ENCODE peak calls at places on chromosome 9, in six cellular contexts. P is trophoblast cell, X is IMR-90, K is mesenchymal stem cell, L is H9, C is H1. E is an unnamed sample.

GRCh38 chr9:13267743-13268142 is 11.7 kb downstream of the MPDZ start:
- DNase-seq in C (no peak), L (no peak), K (peak; percentile 95), P (peak; percentile 30), X (peak; percentile 94), E (no peak)

GRCh38 chr9:98031935-98032334 is 24.6 kb upstream of the NANS start:
- DNase-seq in K (peak; percentile 59), P (no peak), C (no peak), L (no peak), X (peak; percentile 90), E (no peak)

GRCh38 chr9:113403651-113404050 is 2.6 kb upstream of the ALAD start:
- DNase-seq in C (no peak), K (no peak), P (no peak), L (no peak), X (no peak), E (no peak)

GRCh38 chr9:571066-571465 is 270.4 kb upstream of the DMRT1 start:
- DNase-seq in X (no peak), L (no peak), P (no peak), C (no peak), K (no peak), E (no peak)

GRCh38 chr9:731474-731873 is 110.0 kb upstream of the DMRT1 start:
- DNase-seq in P (no peak), X (no peak), L (no peak), C (no peak), K (no peak), E (no peak)

GRCh38 chr9:70229026-70229425 is 29.8 kb upstream of the SMC5 start:
- DNase-seq in K (no peak), P (no peak), X (no peak), C (no peak), L (no peak), E (no peak)

GRCh38 chr9:800561-800960 is 40.9 kb upstream of the DMRT1 start:
- DNase-seq in X (no peak), K (no peak), C (no peak), P (no peak), L (no peak), E (no peak)

GRCh38 chr9:34253460-34253837 is 74.6 kb downstream of the UBAP1 start:
- DNase-seq in C (no peak), L (no peak), P (no peak), X (peak; percentile 70), K (no peak), E (no peak)

GRCh38 chr9:95833549-95834178 is 41.8 kb upstream of the ERCC6L2 start:
- DNase-seq in L (no peak), X (no peak), C (no peak), P (no peak), K (no peak), E (no peak)

GRCh38 chr9:134228649-134229048 is 64.3 kb upstream of the RNU6ATAC start:
- DNase-seq in X (no peak), C (no peak), L (no peak), K (no peak), P (no peak), E (no peak)

GRCh38 chr9:11992866-11993265 is 700.3 kb upstream of the TYRP1 start:
- DNase-seq in L (no peak), K (peak; percentile 20), X (no peak), C (no peak), P (no peak), E (peak; percentile 39)
- H4K91ac ChIP-seq in L (no peak overlapping the region), K (no peak overlapping the region), X (no peak overlapping the region), C (no peak overlapping the region), P (no peak overlapping the region), E (no peak overlapping the region)

DNA sequence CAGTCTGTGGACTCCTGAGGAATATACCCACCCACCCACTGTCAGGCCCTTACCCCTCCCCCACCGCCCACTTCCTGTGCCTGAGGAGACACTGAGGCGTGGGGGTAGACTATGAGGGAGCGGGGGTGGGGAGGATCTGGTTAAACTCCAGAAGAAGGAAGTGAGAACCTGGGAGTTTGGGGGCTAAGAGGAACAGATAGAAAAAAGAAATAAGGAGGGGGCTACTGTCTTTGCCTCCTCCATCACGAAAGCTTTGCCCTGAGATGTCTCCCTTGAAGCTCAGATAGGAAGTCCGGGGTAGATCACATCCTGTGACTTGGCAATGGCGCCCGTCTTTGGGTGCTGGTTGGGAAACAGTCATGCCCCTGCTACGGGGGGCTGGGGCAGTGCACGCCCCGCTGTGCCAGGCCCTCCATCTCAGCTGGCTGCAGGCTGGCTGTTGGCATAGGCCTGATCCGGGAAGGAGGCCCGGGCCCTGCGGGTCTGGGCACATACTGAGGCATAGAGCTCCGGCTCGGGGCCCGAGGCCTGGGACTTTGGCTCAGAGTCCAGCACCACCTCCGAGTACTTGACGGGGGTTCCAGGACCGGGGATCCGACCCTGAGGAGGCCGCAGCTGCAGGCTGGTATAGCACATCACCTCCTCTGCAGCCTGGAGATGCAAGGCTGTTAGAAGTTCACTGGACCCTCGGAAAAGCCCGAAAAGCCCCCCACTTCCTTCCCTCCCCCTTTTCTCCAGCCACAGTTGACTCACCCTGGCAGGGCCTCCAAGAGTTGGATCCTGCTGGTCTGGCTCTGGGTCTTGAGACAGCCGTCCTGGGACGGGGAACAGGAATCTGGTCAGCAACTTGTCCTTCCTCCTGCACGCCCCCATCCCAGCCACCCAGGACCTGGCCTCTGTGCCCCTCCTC is 1.0 kb downstream of the SIT1 start:
- DNase-seq in C (no peak), L (no peak), K (no peak), P (no peak), X (no peak), E (no peak)
- H4K91ac ChIP-seq in C (no peak overlapping the region), L (no peak overlapping the region), K (no peak overlapping the region), P (no peak overlapping the region), X (no peak overlapping the region), E (no peak overlapping the region)

DNA sequence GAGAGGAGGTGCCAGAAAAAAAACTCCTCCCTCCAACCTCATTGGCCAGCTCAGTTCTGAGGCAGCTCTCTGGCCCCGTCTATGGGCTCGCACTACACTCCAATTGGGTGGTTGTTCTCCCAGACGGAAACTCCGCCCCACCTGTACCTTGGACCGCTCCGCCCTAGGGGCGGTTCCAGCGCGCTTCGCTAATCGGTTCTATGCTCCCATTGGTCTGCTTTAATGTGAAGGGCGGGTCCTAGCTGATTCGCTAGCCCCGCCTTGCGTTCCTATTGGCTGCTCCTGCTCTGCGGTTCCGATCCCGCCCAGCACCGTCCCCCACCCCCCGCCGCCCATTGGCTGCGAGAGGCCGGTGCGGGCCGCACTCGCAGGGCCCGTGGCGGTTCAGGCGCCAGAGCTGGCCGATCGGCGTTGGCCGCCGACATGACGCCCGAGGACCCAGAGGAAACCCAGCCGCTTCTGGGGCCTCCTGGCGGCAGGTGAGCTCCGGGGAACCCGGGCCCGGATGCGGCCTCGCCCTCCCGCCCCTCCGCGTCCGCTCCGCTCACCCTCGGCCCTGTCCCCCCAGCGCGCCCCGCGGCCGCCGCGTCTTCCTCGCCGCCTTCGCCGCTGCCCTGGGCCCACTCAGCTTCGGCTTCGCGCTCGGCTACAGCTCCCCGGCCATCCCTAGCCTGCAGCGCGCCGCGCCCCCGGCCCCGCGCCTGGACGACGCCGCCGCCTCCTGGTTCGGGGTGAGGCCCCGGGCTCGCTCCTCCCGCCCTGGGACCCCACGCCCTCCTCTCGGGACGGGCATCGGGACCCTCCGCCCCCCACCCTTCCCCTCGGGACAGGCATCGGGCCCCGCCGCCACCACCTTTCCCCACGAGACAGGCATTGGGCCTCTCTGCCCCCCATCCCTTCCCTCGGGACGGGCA is at the start of gene SLC2A8:
- DNase-seq in X (peak; percentile 99), P (peak; percentile 100), C (peak; percentile 99), K (peak; percentile 100), L (peak; percentile 100), E (peak; percentile 99)
- H4K91ac ChIP-seq in X (no peak within 1 kb of the TSS), P (peak within 1 kb of the TSS; percentile 83), C (no peak within 1 kb of the TSS), K (peak within 1 kb of the TSS; percentile 66), L (no peak within 1 kb of the TSS), E (no peak within 1 kb of the TSS)

DNA sequence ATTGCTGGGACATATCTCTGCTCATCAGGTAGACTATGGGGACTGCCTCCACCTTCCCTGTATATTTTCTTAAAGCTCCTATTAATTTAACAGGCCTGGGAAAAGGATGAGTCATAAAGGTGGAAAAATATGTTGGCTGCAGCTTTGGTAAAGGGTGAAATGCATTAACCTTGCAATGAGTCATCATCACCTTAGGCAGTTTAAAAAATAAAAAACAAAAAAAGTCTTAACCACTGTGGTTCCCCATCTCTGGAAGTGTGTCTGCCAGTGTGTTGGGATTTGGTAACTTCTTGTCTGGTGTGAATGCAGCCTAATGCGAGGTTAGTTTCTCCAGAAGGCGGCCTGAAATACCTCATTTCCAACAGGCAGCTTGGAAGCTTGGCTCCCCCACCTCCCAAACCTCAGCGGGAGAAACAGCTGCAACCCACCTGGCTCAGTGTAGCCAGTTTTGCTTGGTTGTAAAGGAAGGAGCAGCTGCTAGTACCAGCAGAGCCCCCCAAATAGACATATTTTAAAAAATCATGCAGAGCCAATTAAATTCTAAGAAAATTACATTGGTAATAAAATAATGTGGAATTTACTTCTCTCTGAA is 265.4 kb upstream of the GAS1 start:
- DNase-seq in C (no peak), K (peak; percentile 24), L (peak; percentile 36), P (peak; percentile 32), X (peak; percentile 39), E (no peak)
- H4K91ac ChIP-seq in C (no peak overlapping the region), K (no peak overlapping the region), L (no peak overlapping the region), P (no peak overlapping the region), X (no peak overlapping the region), E (no peak overlapping the region)

DNA sequence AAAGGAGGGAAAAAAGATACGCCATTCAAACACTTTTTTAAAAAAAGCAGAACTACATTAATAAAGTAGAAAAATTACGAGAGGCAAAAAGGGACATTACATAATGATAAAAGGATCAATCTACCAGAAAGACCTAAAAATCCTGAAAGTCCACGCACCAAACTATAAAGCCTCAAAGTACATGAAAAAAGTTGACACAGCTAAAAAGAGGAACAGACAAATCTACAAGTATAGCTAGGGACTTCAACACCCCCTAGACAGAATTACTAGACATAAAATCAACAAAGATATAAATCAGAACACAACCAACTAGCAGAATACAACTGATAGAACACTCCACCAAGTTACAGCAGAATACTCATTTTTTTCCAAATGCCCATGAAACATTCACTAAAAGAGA is 11.1 kb downstream of the CAMSAP1 start:
- DNase-seq in P (no peak), X (no peak), K (no peak), L (no peak), C (no peak), E (no peak)
- H4K91ac ChIP-seq in P (no peak overlapping the region), X (no peak overlapping the region), K (no peak overlapping the region), L (no peak overlapping the region), C (no peak overlapping the region), E (no peak overlapping the region)

GRCh38 chr9:121297414-121297813 is 29.5 kb downstream of the GSN start:
- DNase-seq in K (no peak), C (no peak), L (no peak), P (no peak), X (no peak), E (no peak)
- H4K91ac ChIP-seq in K (no peak overlapping the region), C (no peak overlapping the region), L (no peak overlapping the region), P (no peak overlapping the region), X (no peak overlapping the region), E (no peak overlapping the region)

GRCh38 chr9:125295642-125296041 is 34.0 kb downstream of the GAPVD1 start:
- DNase-seq in C (no peak), P (no peak), L (no peak), K (no peak), X (no peak), E (no peak)

GRCh38 chr9:125297917-125298316 is 36.3 kb downstream of the GAPVD1 start:
- DNase-seq in C (no peak), X (no peak), P (no peak), K (no peak), L (no peak), E (no peak)

GRCh38 chr9:125296843-125297372 is 35.3 kb downstream of the GAPVD1 start:
- DNase-seq in X (no peak), L (no peak), P (no peak), K (no peak), C (no peak), E (no peak)

DNA sequence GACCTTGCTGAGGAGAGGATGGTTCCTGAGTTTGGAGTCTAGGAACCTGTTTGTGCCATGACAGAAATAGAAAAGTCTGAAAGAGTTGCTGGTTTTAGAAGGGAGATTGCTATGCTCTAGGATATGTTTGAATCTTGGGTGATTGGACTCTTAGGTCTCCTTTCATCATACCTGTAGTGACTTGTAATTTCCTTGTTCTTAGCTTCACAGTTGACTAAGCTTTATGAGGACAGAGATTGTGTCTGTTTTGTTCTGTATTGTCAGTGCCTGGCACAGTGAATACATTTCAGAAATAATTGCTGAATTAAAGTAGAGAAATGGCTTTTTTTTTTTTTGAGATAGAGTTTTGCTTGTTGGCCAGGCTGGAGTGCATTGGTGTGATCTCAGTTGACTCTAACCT is 31.5 kb downstream of the GAPVD1 start:
- DNase-seq in C (no peak), L (no peak), X (no peak), P (no peak), K (no peak), E (no peak)
- H4K91ac ChIP-seq in C (no peak overlapping the region), L (no peak overlapping the region), X (no peak overlapping the region), P (no peak overlapping the region), K (no peak overlapping the region), E (no peak overlapping the region)

E was measured in neuronal stem cell.